ENCODE peak calls at places on chromosomes 7 and 10, in ten cellular contexts. One of them, this sample, is unnamed.

GRCh38 chr7:158809596-158809995 is 19.7 kb downstream of the ESYT2 start:
- DNase-seq in NCI-H1092 treated with DMSO at 0.1 percent for 48 hours: no peak
- DNase-seq in stimulated activated CD4-positive, alpha-beta T cell treated with anti-CD3 and anti-CD28 coated beads, Interleukin-2, amount 100 ng/mL, for 24 hours: no peak
- DNase-seq in type B pancreatic cell: no peak
- DNase-seq in GM20000: peak; percentile 61
- DNase-seq in esophagus squamous epithelium: no peak
- DNase-seq in germinal center: peak; percentile 37
- DNase-seq in heart right ventricle: no peak
- DNase-seq in GM12878: no peak
- DNase-seq in testis: no peak
- DNase-seq in this sample: no peak

GRCh38 chr10:71767420-71768035 is 5.8 kb downstream of the VSIR start:
- DNase-seq in NCI-H1092 treated with DMSO at 0.1 percent for 48 hours: no peak
- DNase-seq in stimulated activated CD4-positive, alpha-beta T cell treated with anti-CD3 and anti-CD28 coated beads, Interleukin-2, amount 100 ng/mL, for 24 hours: no peak
- DNase-seq in type B pancreatic cell: no peak
- DNase-seq in GM20000: no peak
- DNase-seq in esophagus squamous epithelium: no peak
- DNase-seq in germinal center: no peak
- DNase-seq in heart right ventricle: peak; percentile 86
- DNase-seq in GM12878: no peak
- DNase-seq in testis: peak; percentile 51
- DNase-seq in this sample: no peak

GRCh38 chr7:30348083-30348560 is 63.7 kb downstream of the ZNRF2 start:
- DNase-seq in NCI-H1092 treated with DMSO at 0.1 percent for 48 hours: no peak
- DNase-seq in stimulated activated CD4-positive, alpha-beta T cell treated with anti-CD3 and anti-CD28 coated beads, Interleukin-2, amount 100 ng/mL, for 24 hours: peak; percentile 51
- DNase-seq in type B pancreatic cell: no peak
- DNase-seq in GM20000: peak; percentile 41
- DNase-seq in esophagus squamous epithelium: no peak
- DNase-seq in germinal center: no peak
- DNase-seq in heart right ventricle: no peak
- DNase-seq in GM12878: peak; percentile 85
- DNase-seq in testis: no peak
- DNase-seq in this sample: peak; percentile 96

GRCh38 chr7:100122067-100122466 is 2.6 kb downstream of the CNPY4 start:
- DNase-seq in NCI-H1092 treated with DMSO at 0.1 percent for 48 hours: peak; percentile 92
- DNase-seq in stimulated activated CD4-positive, alpha-beta T cell treated with anti-CD3 and anti-CD28 coated beads, Interleukin-2, amount 100 ng/mL, for 24 hours: no peak
- DNase-seq in type B pancreatic cell: no peak
- DNase-seq in GM20000: no peak
- DNase-seq in esophagus squamous epithelium: no peak
- DNase-seq in germinal center: no peak
- DNase-seq in heart right ventricle: no peak
- DNase-seq in GM12878: no peak
- DNase-seq in testis: no peak
- DNase-seq in this sample: no peak

GRCh38 chr7:42292991-42293521 is 56.0 kb upstream of the GLI3 start:
- DNase-seq in NCI-H1092 treated with DMSO at 0.1 percent for 48 hours: no peak
- DNase-seq in stimulated activated CD4-positive, alpha-beta T cell treated with anti-CD3 and anti-CD28 coated beads, Interleukin-2, amount 100 ng/mL, for 24 hours: no peak
- DNase-seq in type B pancreatic cell: no peak
- DNase-seq in GM20000: no peak
- DNase-seq in esophagus squamous epithelium: no peak
- DNase-seq in germinal center: no peak
- DNase-seq in heart right ventricle: no peak
- DNase-seq in GM12878: no peak
- DNase-seq in testis: no peak
- DNase-seq in this sample: no peak

GRCh38 chr7:151008143-151008510 is 16.2 kb downstream of the ATG9B start:
- DNase-seq in NCI-H1092 treated with DMSO at 0.1 percent for 48 hours: no peak
- DNase-seq in stimulated activated CD4-positive, alpha-beta T cell treated with anti-CD3 and anti-CD28 coated beads, Interleukin-2, amount 100 ng/mL, for 24 hours: no peak
- DNase-seq in type B pancreatic cell: no peak
- DNase-seq in GM20000: no peak
- DNase-seq in esophagus squamous epithelium: no peak
- DNase-seq in germinal center: no peak
- DNase-seq in heart right ventricle: peak; percentile 56
- DNase-seq in GM12878: no peak
- DNase-seq in testis: peak; percentile 53
- DNase-seq in this sample: no peak

GRCh38 chr7:96526492-96526891 is 183.2 kb downstream of the SEM1 start:
- DNase-seq in NCI-H1092 treated with DMSO at 0.1 percent for 48 hours: no peak
- DNase-seq in stimulated activated CD4-positive, alpha-beta T cell treated with anti-CD3 and anti-CD28 coated beads, Interleukin-2, amount 100 ng/mL, for 24 hours: no peak
- DNase-seq in type B pancreatic cell: no peak
- DNase-seq in GM20000: no peak
- DNase-seq in esophagus squamous epithelium: no peak
- DNase-seq in germinal center: no peak
- DNase-seq in heart right ventricle: no peak
- DNase-seq in GM12878: no peak
- DNase-seq in testis: peak; percentile 77
- DNase-seq in this sample: no peak

GRCh38 chr10:8047452-8048280 is 6.8 kb upstream of the GATA3 start:
- DNase-seq in NCI-H1092 treated with DMSO at 0.1 percent for 48 hours: no peak
- DNase-seq in stimulated activated CD4-positive, alpha-beta T cell treated with anti-CD3 and anti-CD28 coated beads, Interleukin-2, amount 100 ng/mL, for 24 hours: no peak
- DNase-seq in type B pancreatic cell: no peak
- DNase-seq in GM20000: peak; percentile 34
- DNase-seq in esophagus squamous epithelium: no peak
- DNase-seq in germinal center: no peak
- DNase-seq in heart right ventricle: no peak
- DNase-seq in GM12878: no peak
- DNase-seq in testis: no peak
- DNase-seq in this sample: no peak

GRCh38 chr10:124160176-124160575 is 66.8 kb upstream of the CHST15 start:
- DNase-seq in NCI-H1092 treated with DMSO at 0.1 percent for 48 hours: no peak
- DNase-seq in stimulated activated CD4-positive, alpha-beta T cell treated with anti-CD3 and anti-CD28 coated beads, Interleukin-2, amount 100 ng/mL, for 24 hours: no peak
- DNase-seq in type B pancreatic cell: no peak
- DNase-seq in GM20000: no peak
- DNase-seq in esophagus squamous epithelium: no peak
- DNase-seq in germinal center: no peak
- DNase-seq in heart right ventricle: no peak
- DNase-seq in GM12878: no peak
- DNase-seq in testis: no peak
- DNase-seq in this sample: no peak

GRCh38 chr7:78768859-78769258 is 684.6 kb downstream of the MAGI2 start:
- DNase-seq in NCI-H1092 treated with DMSO at 0.1 percent for 48 hours: no peak
- DNase-seq in stimulated activated CD4-positive, alpha-beta T cell treated with anti-CD3 and anti-CD28 coated beads, Interleukin-2, amount 100 ng/mL, for 24 hours: no peak
- DNase-seq in type B pancreatic cell: no peak
- DNase-seq in GM20000: no peak
- DNase-seq in esophagus squamous epithelium: no peak
- DNase-seq in germinal center: no peak
- DNase-seq in heart right ventricle: no peak
- DNase-seq in GM12878: no peak
- DNase-seq in testis: no peak
- DNase-seq in this sample: no peak

GRCh38 chr10:49220031-49220430 is 31.8 kb upstream of the TMEM273 start:
- DNase-seq in NCI-H1092 treated with DMSO at 0.1 percent for 48 hours: no peak
- DNase-seq in stimulated activated CD4-positive, alpha-beta T cell treated with anti-CD3 and anti-CD28 coated beads, Interleukin-2, amount 100 ng/mL, for 24 hours: no peak
- DNase-seq in type B pancreatic cell: no peak
- DNase-seq in GM20000: no peak
- DNase-seq in esophagus squamous epithelium: no peak
- DNase-seq in germinal center: no peak
- DNase-seq in heart right ventricle: no peak
- DNase-seq in GM12878: no peak
- DNase-seq in testis: no peak
- DNase-seq in this sample: no peak

GRCh38 chr7:38673795-38674194 is 42.6 kb upstream of the AMPH start:
- DNase-seq in NCI-H1092 treated with DMSO at 0.1 percent for 48 hours: peak; percentile 56
- DNase-seq in stimulated activated CD4-positive, alpha-beta T cell treated with anti-CD3 and anti-CD28 coated beads, Interleukin-2, amount 100 ng/mL, for 24 hours: no peak
- DNase-seq in type B pancreatic cell: no peak
- DNase-seq in GM20000: no peak
- DNase-seq in esophagus squamous epithelium: no peak
- DNase-seq in germinal center: no peak
- DNase-seq in heart right ventricle: no peak
- DNase-seq in GM12878: no peak
- DNase-seq in testis: no peak
- DNase-seq in this sample: no peak

GRCh38 chr10:47245731-47246350 is 54.2 kb upstream of the GDF10 start:
- DNase-seq in NCI-H1092 treated with DMSO at 0.1 percent for 48 hours: no peak
- DNase-seq in stimulated activated CD4-positive, alpha-beta T cell treated with anti-CD3 and anti-CD28 coated beads, Interleukin-2, amount 100 ng/mL, for 24 hours: no peak
- DNase-seq in type B pancreatic cell: peak; percentile 58
- DNase-seq in GM20000: no peak
- DNase-seq in esophagus squamous epithelium: no peak
- DNase-seq in germinal center: no peak
- DNase-seq in heart right ventricle: no peak
- DNase-seq in GM12878: no peak
- DNase-seq in testis: no peak
- DNase-seq in this sample: no peak

GRCh38 chr7:8125680-8126444 is 136.1 kb downstream of the ICA1 start:
- DNase-seq in NCI-H1092 treated with DMSO at 0.1 percent for 48 hours: no peak
- DNase-seq in stimulated activated CD4-positive, alpha-beta T cell treated with anti-CD3 and anti-CD28 coated beads, Interleukin-2, amount 100 ng/mL, for 24 hours: peak; percentile 77
- DNase-seq in type B pancreatic cell: no peak
- DNase-seq in GM20000: peak; percentile 51
- DNase-seq in esophagus squamous epithelium: peak; percentile 5
- DNase-seq in germinal center: peak; percentile 65
- DNase-seq in heart right ventricle: no peak
- DNase-seq in GM12878: peak; percentile 95
- DNase-seq in testis: no peak
- DNase-seq in this sample: no peak

GRCh38 chr10:99370993-99371392 is 41.8 kb downstream of the CNNM1 start:
- DNase-seq in NCI-H1092 treated with DMSO at 0.1 percent for 48 hours: peak; percentile 31
- DNase-seq in stimulated activated CD4-positive, alpha-beta T cell treated with anti-CD3 and anti-CD28 coated beads, Interleukin-2, amount 100 ng/mL, for 24 hours: no peak
- DNase-seq in type B pancreatic cell: no peak
- DNase-seq in GM20000: peak; percentile 47
- DNase-seq in esophagus squamous epithelium: no peak
- DNase-seq in germinal center: peak; percentile 30
- DNase-seq in heart right ventricle: no peak
- DNase-seq in GM12878: no peak
- DNase-seq in testis: peak; percentile 41
- DNase-seq in this sample: no peak

GRCh38 chr7:149776305-149776704 is 2.9 kb upstream of the ZNF467 start:
- DNase-seq in NCI-H1092 treated with DMSO at 0.1 percent for 48 hours: no peak
- DNase-seq in stimulated activated CD4-positive, alpha-beta T cell treated with anti-CD3 and anti-CD28 coated beads, Interleukin-2, amount 100 ng/mL, for 24 hours: no peak
- DNase-seq in type B pancreatic cell: no peak
- DNase-seq in GM20000: no peak
- DNase-seq in esophagus squamous epithelium: no peak
- DNase-seq in germinal center: no peak
- DNase-seq in heart right ventricle: peak; percentile 85
- DNase-seq in GM12878: no peak
- DNase-seq in testis: no peak
- DNase-seq in this sample: no peak

GRCh38 chr7:111531993-111532392 is 30.3 kb downstream of the IMMP2L start:
- DNase-seq in NCI-H1092 treated with DMSO at 0.1 percent for 48 hours: no peak
- DNase-seq in stimulated activated CD4-positive, alpha-beta T cell treated with anti-CD3 and anti-CD28 coated beads, Interleukin-2, amount 100 ng/mL, for 24 hours: no peak
- DNase-seq in type B pancreatic cell: no peak
- DNase-seq in GM20000: no peak
- DNase-seq in esophagus squamous epithelium: no peak
- DNase-seq in germinal center: no peak
- DNase-seq in heart right ventricle: no peak
- DNase-seq in GM12878: no peak
- DNase-seq in testis: no peak
- DNase-seq in this sample: no peak

GRCh38 chr7:106629521-106629920 is 31.4 kb downstream of the CCDC71L start:
- DNase-seq in NCI-H1092 treated with DMSO at 0.1 percent for 48 hours: no peak
- DNase-seq in stimulated activated CD4-positive, alpha-beta T cell treated with anti-CD3 and anti-CD28 coated beads, Interleukin-2, amount 100 ng/mL, for 24 hours: no peak
- DNase-seq in type B pancreatic cell: no peak
- DNase-seq in GM20000: no peak
- DNase-seq in esophagus squamous epithelium: no peak
- DNase-seq in germinal center: no peak
- DNase-seq in heart right ventricle: no peak
- DNase-seq in GM12878: no peak
- DNase-seq in testis: no peak
- DNase-seq in this sample: no peak

GRCh38 chr10:112435013-112435619 is 11.6 kb downstream of the ZDHHC6 start:
- DNase-seq in NCI-H1092 treated with DMSO at 0.1 percent for 48 hours: no peak
- DNase-seq in stimulated activated CD4-positive, alpha-beta T cell treated with anti-CD3 and anti-CD28 coated beads, Interleukin-2, amount 100 ng/mL, for 24 hours: no peak
- DNase-seq in type B pancreatic cell: no peak
- DNase-seq in GM20000: no peak
- DNase-seq in esophagus squamous epithelium: no peak
- DNase-seq in germinal center: peak; percentile 11
- DNase-seq in heart right ventricle: no peak
- DNase-seq in GM12878: no peak
- DNase-seq in testis: no peak
- DNase-seq in this sample: no peak

GRCh38 chr7:37450035-37450434 is 1.4 kb upstream of the ELMO1 start:
- DNase-seq in NCI-H1092 treated with DMSO at 0.1 percent for 48 hours: no peak
- DNase-seq in stimulated activated CD4-positive, alpha-beta T cell treated with anti-CD3 and anti-CD28 coated beads, Interleukin-2, amount 100 ng/mL, for 24 hours: no peak
- DNase-seq in type B pancreatic cell: no peak
- DNase-seq in GM20000: no peak
- DNase-seq in esophagus squamous epithelium: no peak
- DNase-seq in germinal center: no peak
- DNase-seq in heart right ventricle: no peak
- DNase-seq in GM12878: no peak
- DNase-seq in testis: no peak
- DNase-seq in this sample: no peak

GRCh38 chr10:91076991-91077548 is 143.4 kb upstream of the PCGF5 start:
- DNase-seq in NCI-H1092 treated with DMSO at 0.1 percent for 48 hours: no peak
- DNase-seq in stimulated activated CD4-positive, alpha-beta T cell treated with anti-CD3 and anti-CD28 coated beads, Interleukin-2, amount 100 ng/mL, for 24 hours: no peak
- DNase-seq in type B pancreatic cell: no peak
- DNase-seq in GM20000: no peak
- DNase-seq in esophagus squamous epithelium: no peak
- DNase-seq in germinal center: no peak
- DNase-seq in heart right ventricle: no peak
- DNase-seq in GM12878: no peak
- DNase-seq in testis: no peak
- DNase-seq in this sample: no peak

GRCh38 chr10:116076616-116077015 is 196.4 kb downstream of the GFRA1 start:
- DNase-seq in NCI-H1092 treated with DMSO at 0.1 percent for 48 hours: no peak
- DNase-seq in stimulated activated CD4-positive, alpha-beta T cell treated with anti-CD3 and anti-CD28 coated beads, Interleukin-2, amount 100 ng/mL, for 24 hours: no peak
- DNase-seq in type B pancreatic cell: no peak
- DNase-seq in GM20000: no peak
- DNase-seq in esophagus squamous epithelium: no peak
- DNase-seq in germinal center: no peak
- DNase-seq in heart right ventricle: no peak
- DNase-seq in GM12878: no peak
- DNase-seq in testis: no peak
- DNase-seq in this sample: no peak

GRCh38 chr10:32253821-32254220 is 93.1 kb downstream of the EPC1 start:
- DNase-seq in NCI-H1092 treated with DMSO at 0.1 percent for 48 hours: no peak
- DNase-seq in stimulated activated CD4-positive, alpha-beta T cell treated with anti-CD3 and anti-CD28 coated beads, Interleukin-2, amount 100 ng/mL, for 24 hours: no peak
- DNase-seq in type B pancreatic cell: no peak
- DNase-seq in GM20000: no peak
- DNase-seq in esophagus squamous epithelium: no peak
- DNase-seq in germinal center: no peak
- DNase-seq in heart right ventricle: no peak
- DNase-seq in GM12878: no peak
- DNase-seq in testis: peak; percentile 28
- DNase-seq in this sample: no peak

GRCh38 chr7:109641445-109641844 is 1071.8 kb downstream of the DNAJB9 start:
- DNase-seq in NCI-H1092 treated with DMSO at 0.1 percent for 48 hours: no peak
- DNase-seq in stimulated activated CD4-positive, alpha-beta T cell treated with anti-CD3 and anti-CD28 coated beads, Interleukin-2, amount 100 ng/mL, for 24 hours: no peak
- DNase-seq in type B pancreatic cell: no peak
- DNase-seq in GM20000: no peak
- DNase-seq in esophagus squamous epithelium: no peak
- DNase-seq in germinal center: no peak
- DNase-seq in heart right ventricle: no peak
- DNase-seq in GM12878: no peak
- DNase-seq in testis: no peak
- DNase-seq in this sample: no peak

GRCh38 chr10:31707578-31708411 is 220.8 kb downstream of the ARHGAP12 start:
- DNase-seq in NCI-H1092 treated with DMSO at 0.1 percent for 48 hours: no peak
- DNase-seq in stimulated activated CD4-positive, alpha-beta T cell treated with anti-CD3 and anti-CD28 coated beads, Interleukin-2, amount 100 ng/mL, for 24 hours: peak; percentile 54
- DNase-seq in type B pancreatic cell: no peak
- DNase-seq in GM20000: peak; percentile 81
- DNase-seq in esophagus squamous epithelium: no peak
- DNase-seq in germinal center: peak; percentile 48
- DNase-seq in heart right ventricle: peak; percentile 83
- DNase-seq in GM12878: peak; percentile 90
- DNase-seq in testis: peak; percentile 52
- DNase-seq in this sample: no peak

This sample was measured in epithelial cell of proximal tubule.